ENCODE peak calls at places on chromosomes 3 and 15, in nine cellular contexts. G, I, T, V, K, A, Z, B and J are unnamed samples.

GRCh38 chr3:126540342-126540849 is 16.4 kb downstream of the CHST13 start:
- DNase-seq in A (no peak), T (no peak), B (no peak), G (no peak), Z (peak), I (no peak), V (peak), K (no peak), J (no peak)

GRCh38 chr3:169354774-169355501 is 308.6 kb downstream of the MECOM start:
- DNase-seq in A (no peak), Z (no peak), K (no peak), I (no peak), G (no peak), V (peak), B (no peak), T (no peak), J (peak)

GRCh38 chr3:71478568-71478967 is 105.0 kb downstream of the FOXP1 start:
- DNase-seq in A (no peak), V (no peak), K (no peak), Z (no peak), B (peak), G (no peak), T (no peak), I (peak), J (no peak)

GRCh38 chr15:101088788-101089578 is 162.9 kb downstream of the CHSY1 start:
- DNase-seq in V (peak), Z (peak), G (peak), B (peak), I (peak), A (no peak), T (peak), K (peak), J (peak)

GRCh38 chr3:81989773-81990172 is 228.3 kb upstream of the GBE1 start:
- DNase-seq in B (no peak), Z (no peak), V (no peak), I (no peak), G (no peak), A (no peak), T (no peak), K (no peak), J (no peak)

GRCh38 chr3:169818330-169818729 is 5.6 kb upstream of the LRRC34 start:
- DNase-seq in T (no peak), A (no peak), K (no peak), Z (no peak), I (no peak), V (no peak), G (no peak), B (no peak), J (no peak)

GRCh38 chr3:54167999-54168398 is 45.6 kb downstream of the CACNA2D3 start:
- DNase-seq in T (no peak), I (no peak), V (no peak), A (no peak), Z (no peak), G (no peak), B (no peak), K (no peak), J (no peak)

GRCh38 chr3:12228461-12228860 is 60.4 kb upstream of the PPARG start:
- DNase-seq in T (no peak), V (no peak), K (no peak), A (no peak), Z (no peak), G (no peak), I (no peak), B (no peak), J (no peak)

GRCh38 chr3:190968616-190969015 is 106.1 kb upstream of the GMNC start:
- DNase-seq in B (no peak), T (no peak), G (no peak), A (no peak), K (no peak), I (no peak), Z (no peak), V (no peak), J (no peak)

GRCh38 chr15:93524432-93524831 is 435.4 kb upstream of the RGMA start:
- DNase-seq in B (no peak), G (no peak), T (no peak), A (no peak), I (no peak), K (no peak), V (no peak), Z (no peak), J (peak)

GRCh38 chr15:49620174-49620573 is 444 bp downstream of the FAM227B start:
- DNase-seq in Z (no peak), K (no peak), B (no peak), T (no peak), G (no peak), V (no peak), I (peak), A (no peak), J (no peak)

GRCh38 chr3:52004158-52004787 is 8.6 kb upstream of the RPL29 start:
- DNase-seq in V (peak), K (no peak), G (no peak), I (no peak), B (no peak), T (peak), A (no peak), Z (no peak), J (no peak)

GRCh38 chr3:143896486-143896885 is 48.2 kb upstream of the SLC9A9 start:
- DNase-seq in B (no peak), V (no peak), T (no peak), G (no peak), K (no peak), I (no peak), A (no peak), Z (no peak), J (no peak)

GRCh38 chr15:100596792-100597191 is 5.2 kb downstream of the LINS1 start:
- DNase-seq in K (peak), G (peak), Z (no peak), A (no peak), I (peak), B (peak), T (no peak), V (no peak), J (no peak)

GRCh38 chr15:101805605-101806345 is 2.5 kb downstream of the OR4F6 start:
- DNase-seq in A (no peak), T (no peak), Z (no peak), I (no peak), B (no peak), V (no peak), G (no peak), K (no peak), J (no peak)

GRCh38 chr15:70442211-70442610 is 321.1 kb downstream of the UACA start:
- DNase-seq in A (no peak), V (no peak), B (no peak), G (no peak), Z (no peak), I (no peak), T (no peak), K (no peak), J (no peak)

GRCh38 chr3:138188013-138188352 is 882 bp downstream of the ARMC8 start:
- DNase-seq in V (no peak), B (no peak), K (no peak), T (no peak), Z (no peak), I (no peak), A (no peak), G (peak), J (no peak)

GRCh38 chr3:11379238-11379823 is 107.1 kb downstream of the ATG7 start:
- DNase-seq in I (peak), B (no peak), V (no peak), K (no peak), G (no peak), A (no peak), T (no peak), Z (no peak), J (peak)

GRCh38 chr3:189132125-189132744 is 39.5 kb upstream of the TPRG1 start:
- DNase-seq in K (no peak), Z (no peak), A (no peak), V (no peak), T (no peak), G (peak), I (peak), B (peak), J (no peak)

GRCh38 chr15:74541494-74542191 is 623 bp downstream of the ARID3B start:
- DNase-seq in V (peak), I (peak), B (peak), A (peak), T (peak), K (peak), Z (no peak), G (peak), J (no peak)

GRCh38 chr3:127751163-127751621 is 71.1 kb downstream of the MGLL start:
- DNase-seq in G (no peak), K (no peak), T (no peak), I (no peak), A (no peak), Z (no peak), B (no peak), V (no peak), J (no peak)

GRCh38 chr3:103047640-103048370 is 613.0 kb downstream of the ZPLD1 start:
- DNase-seq in Z (no peak), B (no peak), V (no peak), T (no peak), G (no peak), K (no peak), I (no peak), A (no peak), J (no peak)

GRCh38 chr3:57911588-57911987 is 96.6 kb upstream of the FLNB start:
- DNase-seq in B (no peak), V (no peak), I (no peak), G (no peak), A (no peak), Z (no peak), T (no peak), K (no peak), J (no peak)

GRCh38 chr3:8589880-8590556 is 54.6 kb downstream of the SSUH2 start:
- DNase-seq in K (no peak), V (no peak), G (no peak), Z (no peak), B (no peak), A (no peak), I (no peak), T (no peak), J (no peak)

GRCh38 chr15:75348563-75349350 is 1.9 kb downstream of the NEIL1 start:
- DNase-seq in Z (no peak), V (peak), B (no peak), A (no peak), T (no peak), I (no peak), K (no peak), G (no peak), J (no peak)

GRCh38 chr15:80887148-80887547 is 102.5 kb downstream of the MESD start:
- DNase-seq in B (no peak), A (no peak), Z (no peak), K (no peak), I (no peak), G (no peak), T (no peak), V (no peak), J (no peak)

GRCh38 chr3:179136195-179136594 is 12.0 kb upstream of the PIK3CA start:
- DNase-seq in V (no peak), Z (no peak), B (no peak), A (no peak), G (no peak), I (no peak), T (no peak), K (no peak), J (no peak)

GRCh38 chr3:89527736-89528335 is 420.4 kb downstream of the EPHA3 start:
- DNase-seq in A (no peak), V (no peak), B (no peak), K (no peak), G (no peak), I (no peak), Z (no peak), T (no peak), J (no peak)

GRCh38 chr15:35019401-35020327 is 31.6 kb upstream of the ZNF770 start:
- DNase-seq in I (no peak), V (no peak), Z (no peak), B (no peak), G (no peak), A (no peak), T (no peak), K (no peak), J (no peak)

GRCh38 chr15:47787875-47788274 is 70.6 kb downstream of the SEMA6D start:
- DNase-seq in K (no peak), Z (no peak), G (no peak), B (no peak), A (no peak), T (no peak), I (no peak), V (no peak), J (no peak)

GRCh38 chr3:13039286-13039896 is 33.8 kb downstream of the IQSEC1 start:
- DNase-seq in I (no peak), Z (no peak), V (no peak), A (no peak), T (no peak), B (no peak), G (no peak), K (no peak), J (no peak)

GRCh38 chr3:117019082-117019713 is 309.6 kb downstream of the TUSC7 start:
- DNase-seq in I (no peak), K (no peak), A (no peak), G (no peak), Z (peak), B (no peak), V (peak), T (peak), J (no peak)

GRCh38 chr15:28106294-28107110 is 7.4 kb upstream of the OCA2 start:
- DNase-seq in A (no peak), K (no peak), B (no peak), I (peak), V (peak), Z (no peak), T (no peak), G (no peak), J (no peak)

GRCh38 chr3:19215427-19215826 is 67.1 kb downstream of the KCNH8 start:
- DNase-seq in Z (no peak), A (no peak), G (no peak), B (no peak), T (no peak), K (no peak), I (no peak), V (no peak), J (no peak)

GRCh38 chr3:136245691-136246090 is 4.4 kb upstream of the PCCB start:
- DNase-seq in T (no peak), Z (no peak), K (no peak), I (no peak), B (no peak), G (no peak), A (no peak), V (no peak), J (no peak)

GRCh38 chr3:189169728-189170127 is 2.0 kb upstream of the TPRG1 start:
- DNase-seq in Z (no peak), A (no peak), I (no peak), V (no peak), K (no peak), G (no peak), B (no peak), T (no peak), J (no peak)

GRCh38 chr15:63041982-63042878 is at the start of gene TPM1:
- DNase-seq in I (no peak), B (no peak), K (no peak), V (peak), T (no peak), G (no peak), A (peak), Z (peak), J (no peak)